ENCODE peak calls at places on chromosomes 12 and 14, in five cellular contexts. One of them, this sample, is unnamed.

GRCh38 chr12:124410354-124411175 is 115.7 kb downstream of the RFLNA start:
- DNase-seq in uterus: no peak
- DNase-seq in A549: no peak
- DNase-seq in gastrocnemius medialis: peak; percentile 90
- DNase-seq in esophagus squamous epithelium: no peak
- DNase-seq in this sample: no peak

GRCh38 chr12:108273217-108273616 is 65.9 kb downstream of the CMKLR1 start:
- DNase-seq in uterus: no peak
- DNase-seq in A549: no peak
- DNase-seq in gastrocnemius medialis: no peak
- DNase-seq in esophagus squamous epithelium: no peak
- DNase-seq in this sample: no peak

GRCh38 chr12:29350080-29350479 is 30.9 kb downstream of the ERGIC2 start:
- DNase-seq in uterus: no peak
- DNase-seq in A549: no peak
- DNase-seq in gastrocnemius medialis: no peak
- DNase-seq in esophagus squamous epithelium: no peak
- DNase-seq in this sample: no peak

GRCh38 chr14:69298131-69299071 is 38.4 kb downstream of the GALNT16 start:
- DNase-seq in uterus: no peak
- DNase-seq in A549: no peak
- DNase-seq in gastrocnemius medialis: no peak
- DNase-seq in esophagus squamous epithelium: no peak
- DNase-seq in this sample: no peak

GRCh38 chr12:690466-690865 is 27.2 kb upstream of the NINJ2 start:
- DNase-seq in uterus: no peak
- DNase-seq in A549: no peak
- DNase-seq in gastrocnemius medialis: no peak
- DNase-seq in esophagus squamous epithelium: no peak
- DNase-seq in this sample: no peak

GRCh38 chr12:68240079-68240478 is 13.3 kb downstream of the IL22 start:
- DNase-seq in uterus: peak; percentile 50
- DNase-seq in A549: no peak
- DNase-seq in gastrocnemius medialis: no peak
- DNase-seq in esophagus squamous epithelium: no peak
- DNase-seq in this sample: no peak

GRCh38 chr12:55073043-55074022 is 52.9 kb upstream of the OR9K2 start:
- DNase-seq in uterus: peak; percentile 46
- DNase-seq in A549: peak; percentile 42
- DNase-seq in gastrocnemius medialis: peak; percentile 30
- DNase-seq in esophagus squamous epithelium: no peak
- DNase-seq in this sample: peak; percentile 66

GRCh38 chr12:94145231-94145979 is 3.0 kb upstream of the PLXNC1 start:
- DNase-seq in uterus: peak; percentile 24
- DNase-seq in A549: no peak
- DNase-seq in gastrocnemius medialis: no peak
- DNase-seq in esophagus squamous epithelium: no peak
- DNase-seq in this sample: peak; percentile 20

GRCh38 chr12:25933001-25933400 is 25.5 kb upstream of the RASSF8 start:
- DNase-seq in uterus: no peak
- DNase-seq in A549: no peak
- DNase-seq in gastrocnemius medialis: no peak
- DNase-seq in esophagus squamous epithelium: no peak
- DNase-seq in this sample: no peak

DNA sequence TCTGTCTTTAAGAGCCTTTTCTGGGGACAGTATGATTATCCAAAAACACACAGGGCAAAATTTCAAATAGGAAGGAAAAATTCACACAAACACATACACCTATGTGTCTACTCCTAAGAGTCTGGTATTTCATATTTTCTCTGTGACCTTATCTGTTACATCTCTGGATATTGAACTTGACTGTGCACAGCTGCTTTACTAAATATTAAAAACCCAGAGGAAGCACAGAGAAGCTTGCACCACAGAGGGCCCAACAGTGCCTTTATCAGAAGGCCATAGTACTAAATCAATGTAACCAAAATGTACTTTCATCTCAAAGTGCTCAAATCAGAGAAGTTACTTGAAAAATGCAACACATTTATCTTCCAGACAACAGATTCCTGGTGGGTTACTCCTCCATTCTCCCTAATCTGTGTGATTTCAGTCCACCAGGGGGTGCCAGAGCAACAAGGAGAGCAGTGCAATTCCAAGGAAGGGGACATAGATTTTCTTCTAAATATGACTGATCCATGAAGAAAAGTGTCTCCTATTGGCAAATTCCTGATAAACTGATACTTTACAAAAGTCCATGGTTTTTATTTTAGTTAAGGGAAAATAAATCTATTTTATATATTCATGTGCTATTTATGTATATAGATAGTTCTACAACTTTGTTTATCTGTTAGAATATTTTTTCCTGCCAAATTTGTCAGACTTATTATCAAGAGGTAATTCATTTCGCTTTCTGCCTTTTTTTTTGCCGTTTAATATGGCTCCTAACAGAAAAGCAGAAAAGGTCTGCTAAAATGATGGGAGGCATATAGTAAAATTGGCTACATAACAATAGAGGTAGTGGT is 617.6 kb downstream of the LRFN5 start:
- DNase-seq in uterus: peak; percentile 42
- DNase-seq in A549: peak; percentile 19
- DNase-seq in gastrocnemius medialis: no peak
- DNase-seq in esophagus squamous epithelium: no peak
- DNase-seq in this sample: peak; percentile 61
- H3K9me3 ChIP-seq in uterus: no peaks in the 10 kb centered on the region
- H3K9me3 ChIP-seq in A549: no peaks in the 10 kb centered on the region
- H3K9me3 ChIP-seq in gastrocnemius medialis: no peaks in the 10 kb centered on the region
- H3K9me3 ChIP-seq in esophagus squamous epithelium: no peaks in the 10 kb centered on the region
- H3K9me3 ChIP-seq in this sample: no peaks in the 10 kb centered on the region

GRCh38 chr14:36254020-36254614 is 66.3 kb downstream of the MBIP start:
- DNase-seq in uterus: no peak
- DNase-seq in A549: no peak
- DNase-seq in gastrocnemius medialis: no peak
- DNase-seq in esophagus squamous epithelium: no peak
- DNase-seq in this sample: peak; percentile 48
- TF ChIP-seq CTCF in uterus: no peak
- TF ChIP-seq CTCF in A549: no peak
- TF ChIP-seq CTCF in gastrocnemius medialis: no peak
- TF ChIP-seq CTCF in esophagus squamous epithelium: no peak
- TF ChIP-seq CTCF in this sample: peak; percentile 74

DNA sequence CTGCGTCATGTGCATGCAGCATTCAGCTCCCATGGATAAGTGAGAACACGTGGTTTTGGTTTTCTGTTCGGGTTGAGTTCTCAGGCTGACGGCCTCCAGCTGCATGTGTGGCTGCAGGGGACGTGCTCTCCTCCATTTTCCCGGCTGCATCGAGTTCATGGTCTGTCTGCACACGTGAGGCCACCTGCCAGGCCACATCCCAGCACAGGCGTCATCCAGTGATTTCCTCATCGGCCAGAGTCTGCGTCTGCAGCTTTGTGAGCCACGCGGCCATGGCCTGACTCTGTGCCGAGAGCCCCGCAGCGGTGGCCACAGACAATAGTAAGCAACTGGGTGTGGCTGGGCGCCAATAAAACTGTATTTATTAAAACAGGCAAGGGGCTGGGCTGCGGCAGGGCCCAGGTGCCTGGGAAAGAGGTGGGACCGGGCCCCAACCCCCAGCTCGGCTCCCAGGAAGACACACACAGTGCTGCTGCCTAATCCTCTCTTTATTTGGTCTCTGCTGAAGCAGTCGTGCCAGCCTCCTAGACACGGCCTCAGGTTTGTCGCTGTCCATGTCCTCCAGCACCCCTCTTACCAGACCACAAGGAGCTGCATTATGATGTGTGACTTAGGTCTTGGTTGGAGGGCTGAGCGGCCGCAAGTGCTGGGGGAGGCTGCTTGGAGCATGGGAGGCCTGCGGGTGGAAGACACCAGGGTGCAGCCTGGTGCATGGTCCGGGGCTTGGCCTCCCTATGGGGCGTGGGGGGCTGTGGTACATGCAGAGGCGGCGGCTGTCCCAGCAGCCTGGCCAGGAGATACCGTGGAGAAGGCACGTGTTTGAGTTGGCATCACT is 52.0 kb downstream of the NOC4L start:
- DNase-seq in uterus: no peak
- DNase-seq in A549: no peak
- DNase-seq in gastrocnemius medialis: no peak
- DNase-seq in esophagus squamous epithelium: no peak
- DNase-seq in this sample: no peak
- TF ChIP-seq POLR2A in uterus: no peak
- TF ChIP-seq POLR2A in A549: no peak
- TF ChIP-seq POLR2A in gastrocnemius medialis: no peak
- TF ChIP-seq POLR2A in esophagus squamous epithelium: no peak
- TF ChIP-seq POLR2A in this sample: no peak

GRCh38 chr12:34344851-34345522 is 322.7 kb downstream of the ALG10 start:
- DNase-seq in uterus: no peak
- DNase-seq in A549: no peak
- DNase-seq in gastrocnemius medialis: no peak
- DNase-seq in esophagus squamous epithelium: no peak
- DNase-seq in this sample: no peak
- H3K9me3 ChIP-seq in uterus: no peaks in the 10 kb centered on the region
- H3K9me3 ChIP-seq in A549: no peaks in the 10 kb centered on the region
- H3K9me3 ChIP-seq in gastrocnemius medialis: no peaks in the 10 kb centered on the region
- H3K9me3 ChIP-seq in esophagus squamous epithelium: peaks cover 100% of the 10 kb centered on the region
- H3K9me3 ChIP-seq in this sample: no peaks in the 10 kb centered on the region

DNA sequence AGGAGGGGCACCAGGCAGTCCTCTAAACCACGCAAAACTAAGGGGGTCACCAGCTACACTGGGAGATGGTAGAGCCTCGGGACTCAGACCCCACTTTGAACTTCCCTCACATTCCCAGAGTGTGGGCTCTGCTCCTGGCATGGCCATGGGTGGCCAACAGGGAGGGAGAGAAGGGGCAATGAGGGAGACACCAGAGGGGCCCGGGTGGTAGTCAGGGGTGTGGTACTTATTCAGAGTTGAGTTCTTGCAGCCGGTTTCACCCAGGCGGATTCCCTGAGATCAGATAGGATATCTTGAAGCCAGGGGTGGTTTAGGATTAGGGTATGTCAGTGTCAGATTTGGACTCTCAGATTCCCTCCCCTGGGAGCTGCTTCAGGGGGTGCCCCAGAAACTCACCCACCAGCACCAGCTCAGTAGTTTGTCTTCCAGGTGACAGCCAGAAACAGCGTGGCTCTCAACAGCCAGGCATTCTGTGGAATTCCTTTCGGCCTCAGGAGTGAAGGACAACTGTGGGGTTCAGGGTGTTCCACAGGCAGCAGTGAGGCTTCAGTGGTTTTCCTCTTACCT is 56.0 kb downstream of the ELK3 start:
- DNase-seq in uterus: no peak
- DNase-seq in A549: no peak
- DNase-seq in gastrocnemius medialis: no peak
- DNase-seq in esophagus squamous epithelium: no peak
- DNase-seq in this sample: no peak
- TF ChIP-seq CTCF in uterus: no peak
- TF ChIP-seq CTCF in A549: no peak
- TF ChIP-seq CTCF in gastrocnemius medialis: no peak
- TF ChIP-seq CTCF in esophagus squamous epithelium: no peak
- TF ChIP-seq CTCF in this sample: no peak

DNA sequence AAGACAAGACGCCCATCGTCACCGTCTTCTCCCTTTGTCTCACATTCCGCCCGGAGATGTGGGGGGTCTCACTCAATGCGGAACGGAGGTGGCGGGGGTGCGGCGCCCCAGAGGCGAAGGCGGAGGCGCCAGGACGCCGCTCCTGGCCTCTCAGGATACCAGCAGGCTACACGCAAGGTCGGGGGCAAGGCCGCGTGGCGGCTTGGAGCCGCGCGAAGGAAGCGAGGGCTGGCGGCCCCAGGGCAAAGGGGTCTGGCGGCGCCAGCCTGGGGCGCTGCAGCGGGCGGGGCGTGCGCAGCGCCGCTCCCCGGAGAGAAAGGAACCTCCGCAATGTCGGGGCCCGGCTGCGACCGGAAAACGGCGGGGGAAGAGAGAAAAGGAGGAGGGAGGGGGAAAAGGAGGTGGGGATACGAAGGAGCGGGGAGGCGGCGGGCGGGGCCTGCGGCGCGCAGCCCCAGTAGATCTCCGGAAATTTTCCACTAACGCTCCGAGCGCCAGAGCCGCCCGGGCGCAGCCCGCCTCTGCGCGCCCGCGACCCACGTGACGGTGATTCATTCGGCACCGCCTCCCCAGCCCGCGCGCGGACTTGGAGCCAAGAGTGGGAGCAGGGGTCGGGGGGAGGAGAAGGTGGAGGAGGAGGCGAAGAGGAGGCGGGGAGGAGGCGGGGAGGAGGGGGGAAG is 10.5 kb upstream of the SLC38A2 start:
- DNase-seq in uterus: peak; percentile 98
- DNase-seq in A549: peak; percentile 73
- DNase-seq in gastrocnemius medialis: peak; percentile 96
- DNase-seq in esophagus squamous epithelium: peak; percentile 69
- DNase-seq in this sample: peak; percentile 97
- TF ChIP-seq POLR2A in uterus: peak; percentile 93
- TF ChIP-seq POLR2A in A549: peak; percentile 68
- TF ChIP-seq POLR2A in gastrocnemius medialis: peak; percentile 93
- TF ChIP-seq POLR2A in esophagus squamous epithelium: peak; percentile 91
- TF ChIP-seq POLR2A in this sample: peak; percentile 65

DNA sequence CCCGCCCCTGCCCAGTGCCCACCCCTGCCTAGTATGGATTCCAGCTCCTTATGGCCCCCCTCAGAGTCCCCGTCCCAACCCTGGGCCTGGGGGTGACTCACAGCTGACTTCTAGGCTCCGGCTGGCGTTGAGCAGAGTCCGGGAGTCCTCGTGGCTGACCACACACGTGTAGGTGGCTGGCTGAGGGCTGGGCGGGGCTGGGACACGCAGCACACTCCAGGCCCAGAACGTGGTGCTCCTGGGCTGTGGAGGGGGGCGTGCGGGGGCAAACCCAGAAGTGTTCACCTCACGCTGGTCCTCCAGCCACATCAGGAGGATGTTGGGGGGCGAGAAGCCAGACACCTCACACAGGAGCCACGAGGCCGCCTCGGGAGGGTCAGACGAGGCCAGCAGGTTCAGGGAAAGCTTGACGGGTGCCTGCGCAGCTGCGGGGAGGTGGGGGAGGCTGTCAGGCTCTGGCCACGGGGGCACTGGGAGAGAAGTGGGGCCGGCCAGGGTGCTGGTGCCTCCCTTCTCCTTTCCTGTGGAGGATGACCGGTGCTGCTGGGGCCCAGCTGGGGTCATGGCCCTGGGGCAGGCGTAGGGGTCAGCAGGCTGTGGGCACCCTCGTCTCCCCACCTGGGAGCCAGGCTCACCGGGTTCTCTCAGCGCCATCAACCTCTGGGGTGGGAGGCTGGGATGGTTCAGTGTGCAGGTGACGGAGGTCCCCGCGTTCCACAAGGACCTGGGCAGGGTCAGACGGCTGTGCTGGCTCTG is 314.1 kb downstream of the TMEM121 start:
- DNase-seq in uterus: no peak
- DNase-seq in A549: no peak
- DNase-seq in gastrocnemius medialis: no peak
- DNase-seq in esophagus squamous epithelium: no peak
- DNase-seq in this sample: no peak
- H3K9me3 ChIP-seq in uterus: no peaks in the 10 kb centered on the region
- H3K9me3 ChIP-seq in A549: no peaks in the 10 kb centered on the region
- H3K9me3 ChIP-seq in gastrocnemius medialis: no peaks in the 10 kb centered on the region
- H3K9me3 ChIP-seq in esophagus squamous epithelium: no peaks in the 10 kb centered on the region
- H3K9me3 ChIP-seq in this sample: no peaks in the 10 kb centered on the region